ENCODE peak calls at places on chromosomes 1 and 21, in six cellular contexts. W is heart left ventricle, J is astrocyte, N is fibroblast of pulmonary artery, A is aorta, T is psoas muscle. B is an unnamed sample.
A peak's percentile ranks its signal among the peaks of the same experiment; 100 is the strongest.

GRCh38 chr1:241499910-241500309 is 19.6 kb downstream of the FH start:
- DNase-seq in W (no peak), J (peak; percentile 13), N (peak; percentile 71), A (no peak), T (no peak), B (peak; percentile 22)

GRCh38 chr1:34842952-34843371 is 16.6 kb downstream of the SMIM12 start:
- DNase-seq in W (peak; percentile 67), J (no peak), N (peak; percentile 39), A (no peak), T (no peak), B (no peak)

GRCh38 chr1:59332983-59333382 is 36.1 kb downstream of the FGGY start:
- DNase-seq in W (no peak), J (peak; percentile 79), N (peak; percentile 64), A (no peak), T (no peak), B (no peak)

GRCh38 chr21:32131960-32132359 is 146.9 kb downstream of the MIS18A start:
- DNase-seq in W (peak; percentile 32), J (peak; percentile 23), N (peak; percentile 21), A (no peak), T (no peak), B (no peak)

GRCh38 chr1:15027515-15027948 is 126.0 kb upstream of the TMEM51 start:
- DNase-seq in W (peak; percentile 63), J (peak; percentile 44), N (peak; percentile 53), A (peak; percentile 77), T (peak; percentile 70), B (peak; percentile 90)

GRCh38 chr1:247849616-247850015 is 7.4 kb upstream of the TRIM58 start:
- DNase-seq in W (no peak), J (no peak), N (no peak), A (no peak), T (no peak), B (no peak)

GRCh38 chr1:235633220-235633540 is 16.4 kb downstream of the GNG4 start:
- DNase-seq in W (no peak), J (no peak), N (no peak), A (no peak), T (no peak), B (no peak)

GRCh38 chr1:196910208-196910607 is 22.4 kb downstream of the CFHR4 start:
- DNase-seq in W (no peak), J (no peak), N (peak; percentile 13), A (no peak), T (no peak), B (no peak)

GRCh38 chr21:42286416-42286815 is 28.8 kb downstream of the TFF3 start:
- DNase-seq in W (no peak), J (no peak), N (no peak), A (no peak), T (no peak), B (no peak)

GRCh38 chr1:231200417-231201031 is 38.7 kb downstream of the TRIM67 start:
- DNase-seq in W (no peak), J (peak; percentile 11), N (peak; percentile 47), A (no peak), T (no peak), B (no peak)

GRCh38 chr1:158149175-158149574 is 31.5 kb upstream of the CD1D start:
- DNase-seq in W (no peak), J (no peak), N (no peak), A (no peak), T (peak; percentile 24), B (peak; percentile 11)

GRCh38 chr1:13816016-13816760 is 116.2 kb downstream of the PRDM2 start:
- DNase-seq in W (no peak), J (no peak), N (no peak), A (no peak), T (no peak), B (no peak)

GRCh38 chr21:24375201-24375600 is 1232.1 kb downstream of the MRPL39 start:
- DNase-seq in W (no peak), J (no peak), N (no peak), A (peak; percentile 38), T (no peak), B (no peak)

GRCh38 chr1:210201671-210202070 is 30.9 kb upstream of the SERTAD4 start:
- DNase-seq in W (no peak), J (peak; percentile 24), N (no peak), A (no peak), T (no peak), B (no peak)

GRCh38 chr1:226123212-226123560 is 60.7 kb downstream of the H3-3A start:
- DNase-seq in W (no peak), J (no peak), N (no peak), A (peak; percentile 44), T (no peak), B (no peak)

GRCh38 chr1:42922687-42923366 is 35.8 kb downstream of the SLC2A1 start:
- DNase-seq in W (no peak), J (peak; percentile 60), N (peak; percentile 63), A (no peak), T (no peak), B (peak; percentile 87)

GRCh38 chr1:202968895-202969295 is 1.8 kb upstream of the CYB5R1 start:
- DNase-seq in W (peak; percentile 37), J (peak; percentile 40), N (peak; percentile 73), A (peak; percentile 72), T (peak; percentile 26), B (peak; percentile 79)

GRCh38 chr1:200805719-200806118 is 67.0 kb downstream of the CAMSAP2 start:
- DNase-seq in W (no peak), J (no peak), N (no peak), A (no peak), T (no peak), B (no peak)

GRCh38 chr1:151175036-151175741 is 592 bp downstream of the TMOD4 start:
- DNase-seq in W (no peak), J (no peak), N (peak; percentile 46), A (no peak), T (peak; percentile 53), B (no peak)

GRCh38 chr1:23593556-23594148 is 34.4 kb upstream of the ID3 start:
- DNase-seq in W (no peak), J (peak; percentile 49), N (no peak), A (no peak), T (peak; percentile 31), B (peak; percentile 48)

DNA sequence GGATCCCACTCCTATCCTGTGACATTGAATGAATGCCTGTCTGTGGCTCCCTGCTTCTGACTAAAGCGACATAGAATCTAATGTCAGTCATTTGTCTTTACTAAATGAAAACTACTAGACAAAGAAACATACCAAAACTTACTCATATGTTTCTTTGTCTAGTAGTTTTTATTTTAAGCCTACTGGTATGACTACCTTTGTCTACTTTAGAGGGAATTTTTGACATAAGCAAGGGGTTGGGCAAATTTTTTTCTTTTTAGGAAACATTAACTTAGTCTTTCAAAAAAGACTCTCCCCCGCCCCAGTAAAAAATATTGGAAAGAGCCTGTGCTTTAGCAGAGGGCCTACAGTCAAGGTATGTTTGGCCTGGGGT is 4.9 kb downstream of the NEK7 start:
- DNase-seq in W (no peak), J (no peak), N (no peak), A (no peak), T (no peak), B (no peak)
- H3K4me3 ChIP-seq in W (no peak overlapping the region), J (no peak overlapping the region), N (no peak overlapping the region), A (no peak overlapping the region), T (no peak overlapping the region), B (no peak overlapping the region)

GRCh38 chr1:240337795-240338194 is 246.1 kb downstream of the FMN2 start:
- DNase-seq in W (no peak), J (peak; percentile 95), N (peak; percentile 84), A (no peak), T (no peak), B (no peak)
- H3K4me3 ChIP-seq in W (no peak overlapping the region), J (no peak overlapping the region), N (no peak overlapping the region), A (no peak overlapping the region), T (no peak overlapping the region), B (no peak overlapping the region)

DNA sequence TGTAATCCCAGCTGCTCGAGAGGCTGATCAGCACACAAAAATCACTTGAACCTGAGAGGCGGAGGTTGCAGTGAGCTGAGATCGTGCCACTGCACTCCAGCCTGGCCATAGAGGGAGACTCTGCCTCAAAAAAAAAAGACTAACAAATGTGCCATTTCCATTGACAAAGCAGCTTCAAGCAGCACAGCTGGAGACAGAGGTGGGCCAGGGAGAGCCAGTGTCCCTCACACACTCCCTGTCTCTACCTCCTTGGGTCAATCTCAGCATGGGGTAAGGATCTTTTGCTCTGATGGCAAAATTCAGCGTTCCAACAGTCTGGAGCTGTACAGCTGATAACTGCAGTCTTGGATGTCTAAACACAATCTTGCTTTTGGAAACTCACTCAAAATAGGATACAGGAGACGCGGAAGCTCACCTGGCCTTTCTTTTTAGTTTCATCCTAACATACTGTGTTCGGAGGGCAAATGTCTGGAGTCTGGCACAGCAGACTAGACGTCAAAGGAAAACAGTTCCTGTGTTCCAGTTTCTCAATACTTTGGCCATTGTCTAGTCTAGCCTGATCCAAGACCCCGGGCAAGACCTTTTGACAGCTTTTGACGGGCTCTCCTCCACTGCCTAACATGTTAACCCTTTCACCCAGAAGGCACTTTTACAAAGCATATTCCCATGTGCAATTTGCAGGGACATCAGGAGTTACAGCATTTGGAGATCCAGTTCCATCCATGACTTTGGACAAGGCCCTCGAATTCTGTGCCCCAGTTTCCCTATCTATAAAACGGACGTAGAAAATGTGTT is 2.9 kb downstream of the RCC2 start:
- DNase-seq in W (no peak), J (no peak), N (peak; percentile 55), A (no peak), T (no peak), B (no peak)
- H3K4me3 ChIP-seq in W (peak overlapping the region; percentile 90), J (peak overlapping the region; percentile 71), N (peak overlapping the region; percentile 87), A (no peak overlapping the region), T (peak overlapping the region; percentile 93), B (peak overlapping the region; percentile 94)

DNA sequence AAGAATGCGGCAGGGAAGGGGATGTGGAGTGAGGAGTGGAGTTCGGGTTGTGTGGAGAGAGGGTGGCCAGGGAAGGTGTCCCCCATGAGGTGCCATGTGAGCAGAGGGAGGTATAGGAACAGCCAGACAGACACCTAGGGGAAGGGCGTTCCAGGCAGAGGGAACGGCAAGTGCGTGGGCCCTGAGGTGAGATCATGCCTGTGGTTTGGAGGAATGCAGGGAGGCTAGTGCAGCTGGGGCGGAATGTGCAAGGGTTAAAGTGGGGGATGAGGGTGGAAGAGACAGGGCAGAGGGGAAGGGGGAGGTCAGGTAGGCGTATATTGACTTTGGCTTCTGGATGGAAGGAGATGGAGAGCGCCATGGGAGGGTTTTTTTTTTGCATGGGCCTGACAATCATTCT is 31.6 kb upstream of the PADI6 start:
- DNase-seq in W (no peak), J (peak; percentile 21), N (no peak), A (no peak), T (no peak), B (no peak)
- H3K4me3 ChIP-seq in W (no peak overlapping the region), J (no peak overlapping the region), N (no peak overlapping the region), A (no peak overlapping the region), T (no peak overlapping the region), B (no peak overlapping the region)

GRCh38 chr1:161158316-161159016 is 834 bp upstream of the USP21 start:
- DNase-seq in W (no peak), J (no peak), N (no peak), A (no peak), T (no peak), B (no peak)
- H3K4me3 ChIP-seq in W (peak overlapping the region; percentile 79), J (peak overlapping the region; percentile 89), N (peak overlapping the region; percentile 73), A (no peak overlapping the region), T (peak overlapping the region; percentile 87), B (peak overlapping the region; percentile 91)